ENCODE peak calls at places on chromosomes 1 and 21, in seven cellular contexts. T is HCT116, I is K562, D is WTC11, C is H1, W is HepG2, U is GM12878. Y is an unnamed sample.

GRCh38 chr1:22184892-22185612 is 42.2 kb upstream of the WNT4 start:
- DNase-seq in C (no peak), I (no peak), W (peak), D (peak), T (no peak), U (no peak), Y (no peak)

GRCh38 chr1:167230437-167230836 is 9.8 kb downstream of the POU2F1 start:
- DNase-seq in D (no peak), T (no peak), I (no peak), U (no peak), C (no peak), W (no peak), Y (no peak)

GRCh38 chr1:118101445-118101844 is 83.6 kb downstream of the SPAG17 start:
- DNase-seq in D (no peak), T (no peak), W (no peak), C (no peak), I (no peak), U (no peak), Y (no peak)

GRCh38 chr1:101613549-101613948 is 376.7 kb downstream of the S1PR1 start:
- DNase-seq in W (no peak), D (no peak), I (no peak), U (no peak), C (no peak), T (no peak), Y (no peak)

GRCh38 chr1:79117376-79117775 is 110.8 kb upstream of the ADGRL4 start:
- DNase-seq in U (no peak), W (no peak), C (no peak), I (no peak), D (no peak), T (no peak), Y (no peak)

GRCh38 chr1:12460911-12461621 is 156.9 kb downstream of the DHRS3 start:
- DNase-seq in D (no peak), W (no peak), C (no peak), I (peak), U (no peak), T (no peak), Y (no peak)

GRCh38 chr1:44276901-44277300 is 63.6 kb downstream of the DMAP1 start:
- DNase-seq in T (no peak), D (no peak), W (no peak), I (no peak), C (no peak), U (no peak), Y (no peak)

GRCh38 chr1:212595787-212596714 is 12.5 kb upstream of the ATF3 start:
- DNase-seq in I (peak), D (peak), C (no peak), T (peak), U (peak), W (peak), Y (peak)

GRCh38 chr1:208496467-208497371 is 252.5 kb upstream of the PLXNA2 start:
- DNase-seq in I (no peak), D (no peak), W (no peak), U (no peak), C (no peak), T (no peak), Y (no peak)

GRCh38 chr21:36860736-36861594 is 105.5 kb downstream of the HLCS start:
- DNase-seq in D (no peak), T (no peak), I (peak), W (peak), C (no peak), U (no peak), Y (no peak)

GRCh38 chr1:14443164-14443787 is 155.2 kb upstream of the KAZN start:
- DNase-seq in I (peak), W (no peak), C (no peak), U (no peak), D (no peak), T (no peak), Y (peak)

GRCh38 chr21:38721055-38721454 is 84.7 kb upstream of the ETS2 start:
- DNase-seq in C (no peak), T (no peak), W (no peak), U (no peak), I (no peak), D (peak), Y (no peak)

DNA sequence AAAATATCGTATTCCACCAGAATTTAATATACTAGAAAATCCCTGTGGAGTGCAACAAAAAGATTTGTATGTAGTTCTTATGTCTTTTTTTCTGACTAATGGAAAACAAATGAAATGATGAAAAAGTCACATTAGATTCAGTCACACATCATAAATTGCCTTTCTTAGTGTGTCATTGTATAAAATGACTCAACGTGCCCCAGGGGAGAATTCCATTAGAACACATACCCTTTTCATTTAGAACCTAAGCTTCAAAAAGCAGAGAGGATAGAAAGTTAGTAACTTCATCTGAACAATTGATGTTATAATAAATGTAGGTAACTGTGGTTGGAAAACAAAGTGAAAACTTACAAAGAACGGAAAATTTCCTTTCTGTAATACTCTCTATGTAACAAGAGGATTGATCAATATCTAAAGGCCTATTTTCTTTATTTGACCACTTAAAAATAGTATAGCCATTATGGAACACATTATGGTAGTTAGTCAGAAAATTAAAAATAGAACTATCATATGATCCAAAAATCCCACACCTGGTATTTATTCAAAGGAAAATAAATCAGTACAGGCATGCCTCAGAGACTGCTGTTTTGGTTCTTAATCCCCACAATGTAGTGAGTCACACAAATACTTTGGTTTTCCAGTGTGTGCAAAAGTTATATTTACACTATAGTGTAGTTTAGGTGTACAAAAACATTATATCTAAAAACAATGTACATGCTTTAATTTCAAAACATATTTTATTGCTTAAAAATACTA is 1016.1 kb downstream of the KCNT2 start:
- DNase-seq in W (no peak), C (no peak), D (no peak), I (no peak), T (peak), U (no peak), Y (no peak)
- TF ChIP-seq SP1 in W (no peak), C (no peak), D (no peak), I (no peak), T (peak), U (no peak), Y (no peak)

GRCh38 chr1:206002833-206003532 is at the start of gene RAB7B:
- DNase-seq in I (no peak), U (no peak), W (no peak), T (no peak), D (no peak), C (no peak), Y (no peak)
- TF ChIP-seq SP1 in I (no peak), U (no peak), W (no peak), T (peak), D (no peak), C (no peak), Y (no peak)

GRCh38 chr1:98962156-98962555 is 42.5 kb downstream of the PLPPR5 start:
- DNase-seq in D (no peak), W (no peak), U (no peak), T (no peak), I (no peak), C (no peak), Y (no peak)
- TF ChIP-seq SP1 in D (no peak), W (no peak), U (no peak), T (no peak), I (no peak), C (no peak), Y (no peak)

GRCh38 chr1:36735939-36736730 is 253.4 kb upstream of the CSF3R start:
- DNase-seq in U (no peak), I (no peak), C (no peak), T (no peak), W (no peak), D (no peak), Y (no peak)

GRCh38 chr1:36739703-36740289 is 257.1 kb upstream of the CSF3R start:
- DNase-seq in C (no peak), U (no peak), D (no peak), W (no peak), I (no peak), T (no peak), Y (no peak)

GRCh38 chr1:36738245-36738644 is 255.5 kb upstream of the CSF3R start:
- DNase-seq in C (no peak), U (no peak), T (no peak), W (no peak), D (no peak), I (no peak), Y (no peak)

GRCh38 chr1:36735436-36735835 is 252.7 kb upstream of the CSF3R start:
- DNase-seq in U (no peak), C (no peak), W (no peak), T (no peak), D (no peak), I (no peak), Y (no peak)

DNA sequence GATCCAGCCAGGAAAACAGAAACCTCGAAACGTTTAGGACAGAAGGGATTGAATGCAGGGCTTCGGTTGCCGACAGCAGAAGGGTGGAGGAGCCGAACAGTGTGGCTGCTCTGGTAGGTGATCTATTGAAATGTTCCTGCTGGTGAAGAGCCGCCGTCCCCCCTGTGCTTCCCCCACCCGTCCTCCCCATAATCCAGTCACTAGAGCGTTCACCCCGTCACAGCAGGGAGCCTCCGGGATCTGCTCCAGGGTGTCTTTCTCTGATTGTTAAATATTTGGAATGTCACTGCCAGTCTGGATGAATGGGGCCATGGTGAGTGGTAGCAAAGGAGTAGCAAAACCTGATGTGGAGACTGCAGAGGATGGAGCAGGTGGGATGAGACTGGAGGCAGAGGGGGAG is 255.1 kb upstream of the CSF3R start:
- DNase-seq in U (no peak), T (no peak), C (no peak), I (no peak), W (no peak), D (no peak), Y (no peak)
- TF ChIP-seq SP1 in U (no peak), T (no peak), C (no peak), I (no peak), W (no peak), D (no peak), Y (no peak)

GRCh38 chr1:213776974-213777373 is 210.8 kb upstream of the PROX1 start:
- DNase-seq in U (no peak), C (no peak), T (no peak), W (no peak), D (no peak), I (no peak), Y (no peak)
- TF ChIP-seq SP1 in U (no peak), C (no peak), T (no peak), W (no peak), D (no peak), I (no peak), Y (no peak)

GRCh38 chr1:30313584-30313983 is 409.8 kb downstream of the MATN1 start:
- DNase-seq in C (no peak), I (no peak), U (no peak), W (no peak), D (no peak), T (no peak), Y (no peak)
- TF ChIP-seq SP1 in C (no peak), I (no peak), U (no peak), W (no peak), D (no peak), T (no peak), Y (no peak)

GRCh38 chr1:115529216-115529897 is 112.4 kb upstream of the VANGL1 start:
- DNase-seq in T (no peak), W (no peak), C (no peak), D (no peak), I (no peak), U (no peak), Y (no peak)
- TF ChIP-seq SP1 in T (no peak), W (no peak), C (no peak), D (no peak), I (no peak), U (no peak), Y (no peak)

Y was measured in HEK293T.